ENCODE peak calls at places on chromosomes 16 and 17, in four cellular contexts. R is T-cell, F is heart right ventricle, V is heart left ventricle. D is an unnamed sample.

GRCh38 chr16:23836404-23837291 is 865 bp downstream of the PRKCB start:
- DNase-seq in R (peak), F (no peak), V (no peak), D (peak)

GRCh38 chr16:30949655-30950515 is 1.0 kb downstream of the ORAI3 start:
- DNase-seq in R (no peak), F (peak), V (peak), D (peak)

GRCh38 chr17:7167832-7168231 is 11.3 kb downstream of the ASGR1 start:
- DNase-seq in R (no peak), F (no peak), V (no peak), D (no peak)

GRCh38 chr17:28549274-28550132 is 2.9 kb downstream of the UNC119 start:
- DNase-seq in R (peak), F (no peak), V (no peak), D (peak)

GRCh38 chr17:73142763-73143395 is 21.9 kb upstream of the SSTR2 start:
- DNase-seq in R (no peak), F (no peak), V (no peak), D (no peak)

GRCh38 chr16:57333402-57333801 is 25.2 kb upstream of the CCL22 start:
- DNase-seq in R (no peak), F (no peak), V (no peak), D (no peak)

GRCh38 chr17:67992541-67993152 is 3.6 kb downstream of the C17orf58 start:
- DNase-seq in R (no peak), F (no peak), V (no peak), D (no peak)

GRCh38 chr17:38747385-38748328 is 479 bp downstream of the PCGF2 start:
- DNase-seq in R (no peak), F (peak), V (peak), D (no peak)

GRCh38 chr17:58113947-58114346 is 30.7 kb downstream of the DYNLL2 start:
- DNase-seq in R (no peak), F (no peak), V (no peak), D (no peak)

GRCh38 chr17:81566461-81567126 is 14.4 kb upstream of the FAAP100 start:
- DNase-seq in R (no peak), F (peak), V (peak), D (peak)

GRCh38 chr16:70685061-70685937 is 554 bp downstream of the MTSS2 start:
- DNase-seq in R (no peak), F (no peak), V (peak), D (peak)

GRCh38 chr17:15236281-15237105 is 28.6 kb downstream of the PMP22 start:
- DNase-seq in R (no peak), F (no peak), V (no peak), D (no peak)

GRCh38 chr17:31112001-31112661 is 17.4 kb downstream of the NF1 start:
- DNase-seq in R (no peak), F (no peak), V (no peak), D (no peak)

GRCh38 chr16:70770968-70771552 is 29.9 kb downstream of the VAC14 start:
- DNase-seq in R (peak), F (peak), V (no peak), D (no peak)

GRCh38 chr16:72291531-72291981 is 119.6 kb upstream of the PMFBP1 start:
- DNase-seq in R (no peak), F (no peak), V (no peak), D (no peak)

GRCh38 chr17:80393961-80394360 is 21.0 kb upstream of the ENDOV start:
- DNase-seq in R (no peak), F (no peak), V (no peak), D (no peak)

GRCh38 chr16:58455750-58456149 is 44.2 kb upstream of the NDRG4 start:
- DNase-seq in R (no peak), F (no peak), V (no peak), D (no peak)

GRCh38 chr17:27635275-27635823 is 4.4 kb downstream of the LGALS9 start:
- DNase-seq in R (no peak), F (no peak), V (no peak), D (no peak)

GRCh38 chr16:53456625-53457024 is 22.4 kb downstream of the RBL2 start:
- DNase-seq in R (peak), F (no peak), V (no peak), D (no peak)

GRCh38 chr17:20315321-20315720 is 152.0 kb downstream of the LGALS9B start:
- DNase-seq in R (no peak), F (no peak), V (no peak), D (no peak)

GRCh38 chr17:78524870-78525510 is 52.2 kb downstream of the DNAH17 start:
- DNase-seq in R (no peak), F (no peak), V (no peak), D (no peak)

GRCh38 chr17:40564883-40565744 is at the start of gene CCR7:
- DNase-seq in R (peak), F (no peak), V (no peak), D (no peak)